ENCODE peak calls at places on chromosomes 13 and 19, in nine cellular contexts. R, G, O, F, N, Z, Q, S and A are unnamed samples.

GRCh38 chr19:44585371-44586141 is 27.8 kb upstream of the IGSF23 start:
- DNase-seq in G (no peak), Q (no peak), N (peak), S (no peak), O (peak), F (no peak), Z (no peak), R (peak), A (no peak)

GRCh38 chr13:49450105-49450819 is 6.2 kb downstream of the SETDB2 start:
- DNase-seq in G (no peak), Q (no peak), R (no peak), O (no peak), F (no peak), N (no peak), S (no peak), Z (no peak), A (no peak)

GRCh38 chr13:73934215-73934623 is 200.0 kb downstream of the KLF12 start:
- DNase-seq in N (no peak), R (no peak), O (peak), Z (no peak), F (no peak), Q (no peak), S (no peak), G (no peak), A (no peak)

GRCh38 chr13:32448224-32448623 is 20.3 kb upstream of the N4BP2L1 start:
- DNase-seq in G (no peak), N (no peak), R (no peak), Z (no peak), F (no peak), S (no peak), Q (no peak), O (no peak), A (no peak)

GRCh38 chr19:10006335-10006708 is 4.0 kb downstream of the COL5A3 start:
- DNase-seq in F (peak), S (no peak), R (no peak), O (no peak), Z (no peak), Q (no peak), G (no peak), N (peak), A (no peak)

GRCh38 chr13:102555914-102556553 is 40.8 kb upstream of the TPP2 start:
- DNase-seq in N (peak), O (peak), R (no peak), S (no peak), Q (no peak), F (no peak), Z (no peak), G (no peak), A (no peak)

GRCh38 chr19:1041835-1042685 is 2.2 kb downstream of the ABCA7 start:
- DNase-seq in Q (no peak), S (no peak), N (no peak), F (no peak), Z (no peak), G (no peak), O (no peak), R (no peak), A (no peak)

GRCh38 chr13:72025836-72026235 is 158.8 kb upstream of the DACH1 start:
- DNase-seq in S (no peak), Q (no peak), N (peak), Z (no peak), G (no peak), R (no peak), F (no peak), O (no peak), A (no peak)

GRCh38 chr13:95516021-95516420 is 36.5 kb upstream of the CLDN10 start:
- DNase-seq in G (no peak), Q (no peak), S (no peak), N (no peak), O (peak), F (no peak), Z (no peak), R (no peak), A (no peak)

GRCh38 chr13:22451345-22451744 is 729.4 kb upstream of the SGCG start:
- DNase-seq in Z (no peak), Q (no peak), N (no peak), G (no peak), F (no peak), O (no peak), R (no peak), S (no peak), A (no peak)

GRCh38 chr19:2983351-2984195 is 6.2 kb downstream of the TLE6 start:
- DNase-seq in N (peak), R (no peak), F (peak), Z (peak), O (peak), S (peak), G (peak), Q (peak), A (peak)

GRCh38 chr19:16895467-16896097 is 6.8 kb downstream of the F2RL3 start:
- DNase-seq in S (no peak), Z (no peak), Q (no peak), R (no peak), G (no peak), O (no peak), F (no peak), N (peak), A (no peak)

GRCh38 chr13:21528616-21529015 is 69.5 kb upstream of the ZDHHC20 start:
- DNase-seq in N (peak), S (no peak), Z (no peak), G (no peak), Q (no peak), F (no peak), O (no peak), R (peak), A (no peak)

GRCh38 chr19:47013041-47013517 is 6.6 kb upstream of the NPAS1 start:
- DNase-seq in S (peak), R (peak), G (peak), F (peak), Z (peak), O (peak), Q (peak), N (peak), A (peak)

GRCh38 chr19:2084993-2085720 is 11.0 kb downstream of the MOB3A start:
- DNase-seq in F (peak), R (no peak), G (no peak), N (no peak), O (peak), Q (no peak), S (peak), Z (no peak), A (peak)

GRCh38 chr13:80524447-80525215 is 183.7 kb upstream of the SPRY2 start:
- DNase-seq in R (no peak), S (no peak), F (no peak), O (peak), N (peak), Q (no peak), G (no peak), Z (no peak), A (no peak)

GRCh38 chr19:512548-513365 is 5.5 kb downstream of the TPGS1 start:
- DNase-seq in R (no peak), S (peak), F (no peak), N (no peak), G (no peak), O (no peak), Z (no peak), Q (no peak), A (no peak)

GRCh38 chr13:42762251-42762650 is 19.1 kb upstream of the FAM216B start:
- DNase-seq in R (no peak), S (no peak), N (peak), G (no peak), F (no peak), Z (no peak), Q (no peak), O (peak), A (no peak)

GRCh38 chr13:114078501-114079451 is 53.6 kb downstream of the RASA3 start:
- DNase-seq in G (peak), S (peak), Z (peak), F (peak), R (no peak), N (peak), O (peak), Q (no peak), A (no peak)

GRCh38 chr13:42078113-42078769 is 29.8 kb downstream of the DGKH start:
- DNase-seq in Q (no peak), F (no peak), O (no peak), Z (no peak), R (no peak), G (no peak), S (no peak), N (no peak), A (no peak)

GRCh38 chr19:35519291-35519690 is 5.8 kb upstream of the DMKN start:
- DNase-seq in S (no peak), Q (no peak), N (no peak), F (no peak), O (peak), R (peak), Z (no peak), G (no peak), A (no peak)

GRCh38 chr19:43789029-43789428 is 8.3 kb upstream of the KCNN4 start:
- DNase-seq in Q (no peak), S (no peak), Z (no peak), N (peak), R (no peak), G (no peak), F (no peak), O (peak), A (no peak)

GRCh38 chr13:23473236-23473635 is 39.7 kb upstream of the SACS start:
- DNase-seq in G (no peak), N (no peak), Q (no peak), Z (no peak), R (no peak), S (no peak), F (no peak), O (no peak), A (no peak)

GRCh38 chr13:87671824-87672603 is 843 bp downstream of the SLITRK5 start:
- DNase-seq in F (no peak), S (peak), Q (no peak), Z (no peak), N (peak), O (no peak), G (no peak), R (no peak), A (no peak)

GRCh38 chr13:49165798-49166752 is 54.1 kb upstream of the MLNR start:
- DNase-seq in R (no peak), F (no peak), O (no peak), S (no peak), N (no peak), Q (no peak), Z (no peak), G (no peak), A (no peak)

GRCh38 chr13:108595416-108596257 is 33.8 kb upstream of the MYO16 start:
- DNase-seq in S (no peak), R (no peak), O (no peak), Q (no peak), G (no peak), F (no peak), N (peak), Z (no peak), A (no peak)

GRCh38 chr19:38385804-38386257 is 2.0 kb downstream of the GGN start:
- DNase-seq in O (no peak), R (no peak), F (no peak), N (no peak), Q (no peak), Z (no peak), G (no peak), S (no peak), A (peak)

GRCh38 chr19:38383743-38384142 is 4.1 kb downstream of the GGN start:
- DNase-seq in Z (no peak), G (no peak), O (no peak), N (no peak), S (no peak), Q (no peak), R (no peak), F (no peak), A (no peak)

GRCh38 chr19:38385057-38385803 is 2.6 kb downstream of the GGN start:
- DNase-seq in R (no peak), G (no peak), Q (no peak), Z (no peak), O (no peak), N (no peak), F (no peak), S (no peak), A (no peak)

GRCh38 chr19:38383184-38383583 is 4.7 kb downstream of the GGN start:
- DNase-seq in R (no peak), Q (no peak), N (no peak), F (no peak), O (no peak), S (no peak), G (no peak), Z (no peak), A (no peak)

GRCh38 chr19:38384209-38385027 is 3.4 kb downstream of the GGN start:
- DNase-seq in Q (no peak), F (no peak), G (no peak), O (no peak), S (no peak), R (no peak), Z (no peak), N (peak), A (no peak)
- TF ChIP-seq CTCF in Q (peak), F (no peak), G (no peak), O (peak), S (no peak), R (peak), Z (no peak), N (peak), A (no peak)

GRCh38 chr19:40423227-40423566 is 2.6 kb downstream of the SERTAD1 start:
- DNase-seq in Z (no peak), Q (no peak), S (no peak), N (no peak), F (no peak), R (no peak), O (no peak), G (no peak), A (no peak)

GRCh38 chr19:40422428-40423226 is 3.2 kb downstream of the SERTAD1 start:
- DNase-seq in Q (no peak), O (no peak), S (no peak), Z (no peak), R (no peak), G (no peak), N (no peak), F (no peak), A (no peak)

GRCh38 chr19:40424637-40425449 is 949 bp downstream of the SERTAD1 start:
- DNase-seq in O (no peak), R (no peak), S (no peak), G (no peak), Z (no peak), Q (no peak), F (no peak), N (peak), A (no peak)

GRCh38 chr19:40425450-40426287 is at the start of gene SERTAD1:
- DNase-seq in R (peak), Q (peak), Z (peak), N (peak), F (peak), G (peak), O (peak), S (peak), A (peak)

DNA sequence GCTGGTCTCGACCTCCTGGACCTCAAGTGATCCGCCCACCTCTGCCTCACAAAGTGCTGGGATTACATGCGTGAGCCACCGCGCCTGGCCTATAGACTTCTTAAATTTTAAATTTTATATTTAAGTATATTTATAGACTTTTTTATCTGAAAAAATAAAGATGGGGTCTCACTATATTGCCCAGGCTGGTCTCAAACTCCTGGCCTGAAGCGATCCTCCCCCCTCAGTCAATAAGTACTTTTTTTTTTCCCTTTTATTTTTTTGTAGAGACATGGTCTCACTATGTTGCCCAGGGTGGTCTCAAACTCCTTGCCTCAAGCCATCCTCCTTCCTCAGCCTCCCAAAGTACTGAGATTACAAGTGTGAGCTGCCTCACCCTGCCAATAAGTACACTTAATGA is 1.9 kb downstream of the SERTAD1 start:
- DNase-seq in G (no peak), F (no peak), O (no peak), Z (no peak), Q (no peak), R (no peak), S (no peak), N (no peak), A (no peak)
- TF ChIP-seq CTCF in G (no peak), F (no peak), O (no peak), Z (no peak), Q (no peak), R (no peak), S (no peak), N (no peak), A (no peak)

GRCh38 chr13:77918391-77919261 is at the start of gene EDNRB:
- DNase-seq in R (no peak), F (peak), N (peak), O (peak), G (peak), Z (no peak), Q (no peak), S (peak), A (no peak)
- TF ChIP-seq CTCF in R (no peak), F (peak), N (peak), O (no peak), G (no peak), Z (no peak), Q (no peak), S (peak), A (no peak)

GRCh38 chr19:18999896-19000620 is 33.3 kb downstream of the SUGP2 start:
- DNase-seq in O (no peak), F (no peak), G (no peak), R (no peak), N (no peak), Z (no peak), Q (no peak), S (no peak), A (no peak)
- TF ChIP-seq CTCF in O (peak), F (no peak), G (no peak), R (peak), N (peak), Z (no peak), Q (no peak), S (no peak), A (no peak)

DNA sequence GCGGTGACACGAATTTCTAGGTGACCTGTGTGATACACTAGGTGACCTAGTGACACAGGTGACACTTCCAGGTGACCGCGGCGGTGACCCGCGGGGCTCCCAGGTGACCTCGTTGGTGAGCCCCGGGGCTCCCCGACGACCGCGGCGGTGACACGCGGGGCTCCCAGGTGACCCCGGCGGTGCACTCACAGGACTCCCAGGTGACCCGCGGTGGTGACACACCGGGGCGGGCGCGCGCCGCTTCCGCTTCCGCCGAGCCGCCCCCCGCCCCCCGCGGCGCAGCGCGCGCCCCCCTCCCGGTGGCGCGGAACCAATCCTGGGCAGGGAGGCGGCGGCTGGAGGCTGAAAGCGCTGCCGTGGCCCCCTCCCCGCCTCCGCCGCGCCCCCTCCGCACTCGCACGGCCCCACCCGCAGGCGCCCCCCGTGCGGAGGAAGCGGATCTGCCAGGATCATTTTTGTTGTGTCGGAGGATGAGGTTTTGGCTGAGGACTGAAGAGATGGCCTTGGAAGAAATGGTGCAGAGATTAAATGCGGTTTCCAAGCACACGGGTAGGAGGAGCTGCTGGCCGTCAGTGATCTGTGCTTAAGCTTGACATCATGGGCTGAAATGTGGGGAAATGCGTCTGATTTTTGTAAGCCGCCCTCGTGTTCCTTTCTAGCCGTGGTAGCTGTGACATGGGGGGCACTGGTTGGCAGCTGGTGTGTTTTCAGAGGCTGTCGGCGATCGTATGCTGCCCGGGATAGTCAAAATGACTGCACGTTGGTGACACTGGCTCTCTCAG is at the start of gene MCF2L:
- DNase-seq in G (no peak), Q (no peak), S (peak), N (peak), F (no peak), R (no peak), Z (no peak), O (peak), A (peak)
- TF ChIP-seq CTCF in G (peak), Q (peak), S (no peak), N (no peak), F (no peak), R (no peak), Z (no peak), O (peak), A (no peak)

GRCh38 chr19:11659612-11660011 is 62.3 kb downstream of the ZNF627 start:
- DNase-seq in Q (no peak), O (peak), Z (no peak), N (peak), G (no peak), F (no peak), R (no peak), S (no peak), A (no peak)
- TF ChIP-seq CTCF in Q (peak), O (peak), Z (no peak), N (no peak), G (no peak), F (no peak), R (peak), S (no peak), A (no peak)

GRCh38 chr13:35470671-35471465 is 5.6 kb downstream of the MAB21L1 start:
- DNase-seq in F (no peak), Z (peak), G (peak), O (no peak), S (no peak), N (peak), R (no peak), Q (peak), A (no peak)
- TF ChIP-seq CTCF in F (no peak), Z (no peak), G (no peak), O (no peak), S (no peak), N (no peak), R (no peak), Q (no peak), A (no peak)

DNA sequence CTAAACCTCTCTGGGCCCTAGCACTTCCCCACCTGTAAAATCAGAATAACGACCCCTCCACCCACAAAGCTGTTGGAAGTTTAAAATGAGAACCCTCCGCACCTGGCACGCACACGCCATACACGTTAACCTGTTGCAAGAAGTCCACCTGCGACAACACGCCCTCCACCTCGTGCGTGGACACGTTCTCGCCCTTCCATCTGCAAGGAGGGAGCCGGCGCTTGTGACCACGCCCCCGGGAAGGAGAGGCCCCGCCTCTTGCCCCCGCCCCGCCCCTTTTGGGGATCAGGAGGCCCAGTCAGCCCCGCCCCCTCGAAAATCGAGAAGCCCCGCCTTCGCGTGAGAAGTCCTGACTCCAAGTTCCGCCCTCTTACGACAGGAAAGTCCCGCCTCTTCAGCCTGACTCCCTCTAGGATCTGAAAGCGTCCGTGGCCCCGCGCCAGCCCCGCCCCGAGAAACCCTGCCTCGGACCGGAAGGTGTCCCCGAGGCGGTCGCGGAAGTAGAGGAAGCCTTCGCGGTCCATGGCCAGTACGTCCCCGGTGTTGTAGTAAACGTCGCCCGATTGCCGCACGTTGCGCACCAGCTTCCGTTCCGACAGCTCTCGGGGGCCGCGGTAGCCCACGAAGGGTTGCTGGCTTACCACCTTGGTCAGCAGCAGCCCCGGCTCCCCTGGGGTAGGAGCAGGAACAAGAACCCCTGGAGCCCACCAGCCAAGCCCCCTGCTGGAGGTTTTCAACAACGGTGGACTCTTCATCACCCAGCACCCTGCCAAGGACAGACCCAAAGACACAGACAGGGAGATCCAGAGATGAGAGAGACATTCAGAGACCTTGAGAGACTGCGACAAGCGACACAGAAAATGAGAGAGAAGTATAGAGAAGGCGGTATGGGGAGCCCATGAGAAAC is 12.5 kb downstream of the SLC27A5 start:
- DNase-seq in F (peak), S (peak), N (peak), Z (peak), G (peak), Q (peak), R (peak), O (peak), A (peak)
- TF ChIP-seq CTCF in F (no peak), S (peak), N (peak), Z (peak), G (peak), Q (peak), R (peak), O (peak), A (no peak)